ENCODE peak calls at places on chromosomes 5 and 9, in ten cellular contexts. H is colonic mucosa, Y is nephron progenitor cell, N is AG04450, Z is endothelial cell, E is fibroblast of lung, Q is left lung, L is OCI-LY7, O is sigmoid colon, D is GM23338. M is an unnamed sample.

GRCh38 chr9:134406366-134407122 is 80.3 kb downstream of the RXRA start:
- DNase-seq in H (no peak), Y (peak), N (no peak), Z (no peak), E (no peak), Q (no peak), L (no peak), O (no peak), D (no peak), M (no peak)

GRCh38 chr5:132268698-132269551 is 11.4 kb downstream of the PDLIM4 start:
- DNase-seq in H (no peak), Y (peak), N (no peak), Z (no peak), E (peak), Q (no peak), L (no peak), O (no peak), D (no peak), M (peak)

GRCh38 chr5:82749453-82749852 is 327.7 kb downstream of the TMEM167A start:
- DNase-seq in H (no peak), Y (no peak), N (no peak), Z (no peak), E (peak), Q (no peak), L (no peak), O (no peak), D (no peak), M (no peak)

GRCh38 chr9:17204611-17205165 is 69.8 kb downstream of the CNTLN start:
- DNase-seq in H (no peak), Y (peak), N (no peak), Z (no peak), E (no peak), Q (peak), L (no peak), O (no peak), D (peak), M (no peak)

GRCh38 chr5:95390812-95391492 is at the start of gene FAM81B:
- DNase-seq in H (no peak), Y (no peak), N (no peak), Z (no peak), E (no peak), Q (no peak), L (no peak), O (no peak), D (no peak), M (no peak)

GRCh38 chr5:72841756-72842535 is 25.5 kb downstream of the TNPO1 start:
- DNase-seq in H (no peak), Y (no peak), N (no peak), Z (no peak), E (no peak), Q (no peak), L (no peak), O (no peak), D (no peak), M (no peak)

GRCh38 chr9:96009223-96009602 is 133.7 kb downstream of the ERCC6L2 start:
- DNase-seq in H (no peak), Y (no peak), N (no peak), Z (no peak), E (no peak), Q (no peak), L (no peak), O (no peak), D (no peak), M (no peak)

GRCh38 chr9:2261421-2262103 is 246.4 kb downstream of the SMARCA2 start:
- DNase-seq in H (no peak), Y (no peak), N (no peak), Z (no peak), E (no peak), Q (no peak), L (no peak), O (no peak), D (no peak), M (no peak)

GRCh38 chr5:94618029-94618492 is 343 bp downstream of the KIAA0825 start:
- DNase-seq in H (peak), Y (peak), N (peak), Z (peak), E (peak), Q (peak), L (peak), O (peak), D (peak), M (peak)

GRCh38 chr5:56601641-56602071 is 213.7 kb upstream of the MAP3K1 start:
- DNase-seq in H (no peak), Y (no peak), N (peak), Z (no peak), E (peak), Q (no peak), L (no peak), O (no peak), D (no peak), M (no peak)

GRCh38 chr9:124770359-124771020 is 621 bp downstream of the NR6A1 start:
- DNase-seq in H (peak), Y (peak), N (no peak), Z (peak), E (no peak), Q (no peak), L (peak), O (peak), D (peak), M (peak)

GRCh38 chr5:73947876-73948275 is 321.9 kb downstream of the ARHGEF28 start:
- DNase-seq in H (no peak), Y (no peak), N (no peak), Z (no peak), E (no peak), Q (no peak), L (no peak), O (no peak), D (no peak), M (no peak)

GRCh38 chr9:75289332-75289731 is 201.0 kb downstream of the OSTF1 start:
- DNase-seq in H (no peak), Y (no peak), N (no peak), Z (no peak), E (no peak), Q (no peak), L (no peak), O (no peak), D (no peak), M (no peak)

GRCh38 chr9:36099718-36100117 is 36.8 kb upstream of the GLIPR2 start:
- DNase-seq in H (no peak), Y (no peak), N (no peak), Z (no peak), E (no peak), Q (no peak), L (no peak), O (no peak), D (no peak), M (no peak)

GRCh38 chr5:16540421-16540820 is 74.8 kb upstream of the ZNF622 start:
- DNase-seq in H (no peak), Y (no peak), N (no peak), Z (no peak), E (peak), Q (no peak), L (no peak), O (no peak), D (no peak), M (no peak)

GRCh38 chr5:1392801-1393565 is 48.1 kb upstream of the CLPTM1L start:
- DNase-seq in H (no peak), Y (no peak), N (no peak), Z (no peak), E (no peak), Q (peak), L (no peak), O (no peak), D (no peak), M (no peak)

GRCh38 chr5:95863383-95863757 is 40.8 kb upstream of the GLRX start:
- DNase-seq in H (peak), Y (no peak), N (no peak), Z (no peak), E (peak), Q (no peak), L (no peak), O (peak), D (no peak), M (no peak)

GRCh38 chr9:13688990-13689600 is 409.6 kb upstream of the MPDZ start:
- DNase-seq in H (no peak), Y (no peak), N (no peak), Z (peak), E (peak), Q (no peak), L (no peak), O (no peak), D (peak), M (no peak)

GRCh38 chr5:56516936-56517521 is 283.9 kb upstream of the ANKRD55 start:
- DNase-seq in H (no peak), Y (no peak), N (no peak), Z (no peak), E (peak), Q (no peak), L (no peak), O (no peak), D (no peak), M (no peak)

GRCh38 chr5:76715734-76716455 is at the start of gene F2R:
- DNase-seq in H (peak), Y (peak), N (no peak), Z (peak), E (peak), Q (peak), L (no peak), O (no peak), D (peak), M (peak)

GRCh38 chr9:122442568-122442967 is 35.2 kb downstream of the OR1J1 start:
- DNase-seq in H (no peak), Y (no peak), N (no peak), Z (no peak), E (no peak), Q (no peak), L (no peak), O (no peak), D (no peak), M (no peak)

GRCh38 chr9:137221095-137221374 is 1.0 kb downstream of the RNF208 start:
- DNase-seq in H (no peak), Y (no peak), N (no peak), Z (no peak), E (no peak), Q (no peak), L (no peak), O (no peak), D (no peak), M (no peak)

GRCh38 chr9:20593551-20593950 is 28.7 kb downstream of the MLLT3 start:
- DNase-seq in H (no peak), Y (no peak), N (no peak), Z (no peak), E (peak), Q (no peak), L (no peak), O (no peak), D (no peak), M (no peak)

GRCh38 chr9:70586506-70586905 is 172.0 kb upstream of the KLF9 start:
- DNase-seq in H (no peak), Y (no peak), N (no peak), Z (no peak), E (no peak), Q (no peak), L (no peak), O (no peak), D (no peak), M (no peak)

GRCh38 chr9:116149844-116150243 is 3.7 kb upstream of the PAPPA start:
- DNase-seq in H (peak), Y (peak), N (no peak), Z (peak), E (peak), Q (no peak), L (peak), O (no peak), D (peak), M (peak)

GRCh38 chr5:9395736-9396135 is 150.1 kb downstream of the SEMA5A start:
- DNase-seq in H (no peak), Y (no peak), N (no peak), Z (no peak), E (peak), Q (no peak), L (no peak), O (no peak), D (no peak), M (no peak)

GRCh38 chr9:36091028-36091953 is 45.2 kb upstream of the GLIPR2 start:
- DNase-seq in H (peak), Y (peak), N (peak), Z (no peak), E (peak), Q (no peak), L (no peak), O (no peak), D (peak), M (no peak)

GRCh38 chr5:140513124-140513523 is 34.3 kb upstream of the EIF4EBP3 start:
- DNase-seq in H (no peak), Y (no peak), N (no peak), Z (no peak), E (no peak), Q (no peak), L (no peak), O (no peak), D (no peak), M (no peak)

GRCh38 chr5:56499877-56500276 is 266.7 kb upstream of the ANKRD55 start:
- DNase-seq in H (no peak), Y (no peak), N (no peak), Z (no peak), E (no peak), Q (no peak), L (no peak), O (no peak), D (no peak), M (no peak)

GRCh38 chr5:96198673-96199072 is 234.4 kb downstream of the PCSK1 start:
- DNase-seq in H (no peak), Y (no peak), N (no peak), Z (no peak), E (peak), Q (no peak), L (no peak), O (no peak), D (no peak), M (no peak)

GRCh38 chr5:55427157-55427556 is 107.6 kb downstream of the PLPP1 start:
- DNase-seq in H (peak), Y (no peak), N (peak), Z (no peak), E (peak), Q (no peak), L (no peak), O (no peak), D (no peak), M (no peak)

GRCh38 chr5:98109561-98110006 is 663.9 kb upstream of the RGMB start:
- DNase-seq in H (no peak), Y (no peak), N (peak), Z (no peak), E (peak), Q (no peak), L (no peak), O (no peak), D (no peak), M (no peak)

GRCh38 chr5:108472237-108472636 is 90.3 kb upstream of the FBXL17 start:
- DNase-seq in H (no peak), Y (no peak), N (no peak), Z (no peak), E (no peak), Q (no peak), L (no peak), O (no peak), D (no peak), M (no peak)

GRCh38 chr5:149576021-149576420 is 5.3 kb upstream of the ARHGEF37 start:
- DNase-seq in H (no peak), Y (no peak), N (no peak), Z (no peak), E (no peak), Q (no peak), L (no peak), O (no peak), D (no peak), M (peak)

GRCh38 chr5:14914603-14915277 is 43.2 kb upstream of the ANKH start:
- DNase-seq in H (no peak), Y (no peak), N (no peak), Z (no peak), E (peak), Q (no peak), L (no peak), O (no peak), D (no peak), M (no peak)

GRCh38 chr5:1503301-1504243 is 20.2 kb downstream of the LPCAT1 start:
- DNase-seq in H (no peak), Y (no peak), N (no peak), Z (no peak), E (peak), Q (peak), L (peak), O (no peak), D (no peak), M (peak)

GRCh38 chr5:88675758-88676636 is 207.0 kb downstream of the MEF2C start:
- DNase-seq in H (peak), Y (peak), N (no peak), Z (peak), E (peak), Q (peak), L (peak), O (no peak), D (peak), M (no peak)

GRCh38 chr5:177371705-177372533 is 12.3 kb upstream of the SLC34A1 start:
- DNase-seq in H (no peak), Y (no peak), N (no peak), Z (no peak), E (no peak), Q (no peak), L (no peak), O (no peak), D (no peak), M (no peak)

GRCh38 chr9:21653589-21653988 is 148.8 kb upstream of the MTAP start:
- DNase-seq in H (no peak), Y (no peak), N (no peak), Z (no peak), E (no peak), Q (no peak), L (no peak), O (no peak), D (no peak), M (no peak)
- TF ChIP-seq CTCF in H (no peak), Y (no peak), N (no peak), Z (no peak), E (no peak), Q (no peak), L (no peak), O (no peak), D (no peak), M (no peak)

GRCh38 chr9:77177894-77178794 is 810 bp downstream of the VPS13A start:
- DNase-seq in H (peak), Y (peak), N (no peak), Z (peak), E (peak), Q (peak), L (peak), O (peak), D (peak), M (peak)

GRCh38 chr9:77176106-77176505 is 1.2 kb upstream of the VPS13A start:
- DNase-seq in H (no peak), Y (no peak), N (no peak), Z (no peak), E (no peak), Q (no peak), L (no peak), O (no peak), D (no peak), M (no peak)

GRCh38 chr9:77176686-77177142 is 620 bp upstream of the VPS13A start:
- DNase-seq in H (no peak), Y (no peak), N (no peak), Z (no peak), E (no peak), Q (no peak), L (no peak), O (no peak), D (no peak), M (no peak)

GRCh38 chr9:77175152-77175551 is 2.2 kb upstream of the VPS13A start:
- DNase-seq in H (no peak), Y (no peak), N (no peak), Z (no peak), E (no peak), Q (no peak), L (no peak), O (no peak), D (no peak), M (no peak)

GRCh38 chr9:77177143-77177893 is at the start of gene VPS13A:
- DNase-seq in H (peak), Y (peak), N (peak), Z (peak), E (peak), Q (peak), L (peak), O (peak), D (peak), M (peak)
- TF ChIP-seq CTCF in H (no peak), Y (no peak), N (peak), Z (no peak), E (peak), Q (no peak), L (peak), O (no peak), D (no peak), M (peak)

DNA sequence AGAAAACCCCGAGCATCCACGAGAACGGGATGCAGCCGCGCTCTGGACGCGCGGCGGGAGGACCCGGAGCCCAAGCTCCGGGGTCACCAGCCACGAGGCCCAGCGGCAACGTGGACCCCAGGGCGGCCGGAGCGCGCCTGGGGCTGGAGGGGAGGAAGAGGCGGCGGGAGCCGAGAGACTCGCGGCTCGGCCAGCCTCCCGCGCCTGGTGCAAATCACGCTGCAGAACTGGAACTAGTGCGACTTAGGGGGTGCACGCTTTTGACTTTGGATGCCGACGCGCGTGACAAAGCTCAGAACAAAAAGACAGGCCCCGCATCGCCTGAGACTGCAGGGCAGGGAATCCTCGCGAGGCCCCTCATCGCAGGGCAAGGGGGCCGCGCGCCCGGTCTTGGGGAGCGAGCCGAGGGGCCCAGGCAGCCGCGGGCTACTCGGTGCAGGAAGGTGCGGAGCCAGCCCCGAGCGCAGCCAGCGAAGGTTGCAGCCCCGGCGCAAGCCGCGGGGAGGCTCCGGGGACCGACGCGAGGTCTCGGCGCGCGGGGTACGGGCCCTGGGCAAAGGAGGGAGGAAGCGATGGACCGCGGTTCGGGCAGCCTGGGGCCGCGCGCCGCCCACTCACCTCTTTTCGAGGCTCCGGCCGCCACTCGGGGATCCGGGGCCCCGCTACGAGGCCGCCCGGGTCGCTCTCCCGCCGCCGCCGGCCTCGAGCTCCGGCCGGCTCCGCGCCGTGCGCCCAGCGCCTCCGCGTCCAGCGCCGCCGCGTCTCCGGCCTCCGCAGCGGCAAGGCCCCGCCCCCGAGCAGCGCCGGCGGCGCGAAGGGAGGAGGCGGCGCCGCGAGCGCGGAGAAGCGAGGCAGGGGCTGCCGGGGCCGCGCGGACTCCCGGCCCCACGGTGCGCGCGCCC is at the start of gene GOLM1:
- DNase-seq in H (peak), Y (peak), N (no peak), Z (peak), E (peak), Q (peak), L (no peak), O (peak), D (peak), M (peak)
- TF ChIP-seq CTCF in H (no peak), Y (no peak), N (no peak), Z (no peak), E (peak), Q (no peak), L (no peak), O (no peak), D (no peak), M (no peak)

GRCh38 chr5:169273451-169273850 is 27.5 kb downstream of the SLIT3 start:
- DNase-seq in H (no peak), Y (no peak), N (no peak), Z (no peak), E (no peak), Q (no peak), L (no peak), O (no peak), D (no peak), M (no peak)

GRCh38 chr5:169272111-169272510 is 28.8 kb downstream of the SLIT3 start:
- DNase-seq in H (no peak), Y (no peak), N (no peak), Z (no peak), E (no peak), Q (no peak), L (no peak), O (no peak), D (no peak), M (no peak)

GRCh38 chr5:169268019-169268418 is 32.9 kb downstream of the SLIT3 start:
- DNase-seq in H (no peak), Y (no peak), N (no peak), Z (no peak), E (no peak), Q (no peak), L (no peak), O (no peak), D (no peak), M (no peak)

GRCh38 chr5:169272731-169273401 is 28.1 kb downstream of the SLIT3 start:
- DNase-seq in H (no peak), Y (peak), N (no peak), Z (no peak), E (no peak), Q (no peak), L (no peak), O (no peak), D (no peak), M (no peak)

DNA sequence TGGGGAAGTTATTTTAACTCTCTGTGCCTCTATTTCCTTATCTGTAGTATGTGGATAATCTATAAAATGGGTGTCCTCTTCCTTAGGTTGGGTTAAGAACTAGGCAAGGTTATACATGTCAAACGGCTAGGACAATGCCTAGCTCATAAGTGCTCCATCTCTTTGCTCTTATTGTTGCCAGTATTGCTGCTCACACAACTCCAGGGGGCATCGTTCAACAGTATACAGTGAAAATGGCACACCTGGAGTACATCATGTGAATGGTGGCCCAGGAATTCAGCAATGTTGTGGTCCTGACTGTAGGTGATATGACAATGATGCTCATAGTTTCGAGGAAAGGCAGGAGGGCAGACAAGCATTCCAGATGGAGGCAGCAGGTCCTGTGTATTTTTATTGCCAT is 30.1 kb downstream of the SLIT3 start:
- DNase-seq in H (no peak), Y (no peak), N (no peak), Z (no peak), E (no peak), Q (no peak), L (no peak), O (no peak), D (no peak), M (no peak)
- TF ChIP-seq CTCF in H (no peak), Y (no peak), N (no peak), Z (no peak), E (no peak), Q (no peak), L (no peak), O (no peak), D (peak), M (no peak)

GRCh38 chr9:35035851-35036701 is 36.3 kb downstream of the VCP start:
- DNase-seq in H (peak), Y (no peak), N (no peak), Z (no peak), E (peak), Q (peak), L (no peak), O (peak), D (peak), M (peak)
- TF ChIP-seq CTCF in H (no peak), Y (no peak), N (no peak), Z (no peak), E (no peak), Q (no peak), L (no peak), O (no peak), D (peak), M (no peak)

M was measured in GM20000.